ENCODE peak calls at places on chromosome 9, in five cellular contexts. M is HCT116, S is sigmoid colon, T is transverse colon, C is endothelial cell of umbilical vein. E is an unnamed sample. For H3K4me1, the result is how much of the 10 kb centered on the place peaks cover.

GRCh38 chr9:104740596-104740995 is 6.9 kb upstream of the NIPSNAP3A start:
- DNase-seq in M (no peak), S (no peak), T (no peak), C (peak), E (no peak)

GRCh38 chr9:29999645-30000044 is 2384.8 kb upstream of the ACO1 start:
- DNase-seq in M (no peak), S (no peak), T (peak), C (no peak), E (no peak)

GRCh38 chr9:87267701-87268100 is 230.0 kb upstream of the DAPK1 start:
- DNase-seq in M (no peak), S (peak), T (no peak), C (no peak), E (peak)

GRCh38 chr9:33446507-33447403 is 638 bp downstream of the AQP3 start:
- DNase-seq in M (no peak), S (no peak), T (peak), C (peak), E (no peak)

GRCh38 chr9:82934949-82935348 is 128.0 kb downstream of the RASEF start:
- DNase-seq in M (no peak), S (no peak), T (no peak), C (peak), E (no peak)

GRCh38 chr9:131580358-131580757 is 35.0 kb downstream of the PRRT1B start:
- DNase-seq in M (no peak), S (peak), T (no peak), C (no peak), E (no peak)

GRCh38 chr9:83424831-83425230 is 113.4 kb downstream of the FRMD3 start:
- DNase-seq in M (no peak), S (no peak), T (no peak), C (no peak), E (no peak)

GRCh38 chr9:124007157-124007460 is 4.5 kb upstream of the LHX2 start:
- DNase-seq in M (no peak), S (no peak), T (no peak), C (no peak), E (no peak)

GRCh38 chr9:76463211-76463610 is 4.2 kb downstream of the GCNT1 start:
- DNase-seq in M (no peak), S (no peak), T (no peak), C (no peak), E (no peak)

GRCh38 chr9:36039696-36040095 is 3.0 kb downstream of the RECK start:
- DNase-seq in M (no peak), S (no peak), T (no peak), C (no peak), E (no peak)

GRCh38 chr9:93236541-93237206 is 52.7 kb downstream of the WNK2 start:
- DNase-seq in M (no peak), S (no peak), T (no peak), C (no peak), E (no peak)

GRCh38 chr9:6765396-6765795 is 7.6 kb downstream of the KDM4C start:
- DNase-seq in M (no peak), S (no peak), T (no peak), C (no peak), E (no peak)

GRCh38 chr9:29668732-29669131 is 2095.5 kb upstream of the C9orf72 start:
- DNase-seq in M (no peak), S (no peak), T (no peak), C (no peak), E (no peak)

GRCh38 chr9:110967196-110967595 is 71.1 kb downstream of the LPAR1 start:
- DNase-seq in M (no peak), S (no peak), T (no peak), C (no peak), E (no peak)

GRCh38 chr9:15211160-15211993 is 95.6 kb downstream of the TTC39B start:
- DNase-seq in M (peak), S (peak), T (peak), C (peak), E (no peak)

GRCh38 chr9:982660-983240 is 6.3 kb downstream of the DMRT3 start:
- DNase-seq in M (no peak), S (no peak), T (no peak), C (no peak), E (peak)

GRCh38 chr9:21836437-21837161 is 34.2 kb downstream of the MTAP start:
- DNase-seq in M (peak), S (no peak), T (no peak), C (peak), E (no peak)

GRCh38 chr9:135039266-135039870 is 48.1 kb upstream of the OLFM1 start:
- DNase-seq in M (no peak), S (peak), T (no peak), C (no peak), E (no peak)

GRCh38 chr9:135040892-135041291 is 46.6 kb upstream of the OLFM1 start:
- DNase-seq in M (no peak), S (peak), T (no peak), C (no peak), E (no peak)

GRCh38 chr9:135038331-135038730 is 49.1 kb upstream of the OLFM1 start:
- DNase-seq in M (no peak), S (peak), T (no peak), C (no peak), E (no peak)

GRCh38 chr9:135038826-135039225 is 48.6 kb upstream of the OLFM1 start:
- DNase-seq in M (no peak), S (peak), T (no peak), C (no peak), E (no peak)

DNA sequence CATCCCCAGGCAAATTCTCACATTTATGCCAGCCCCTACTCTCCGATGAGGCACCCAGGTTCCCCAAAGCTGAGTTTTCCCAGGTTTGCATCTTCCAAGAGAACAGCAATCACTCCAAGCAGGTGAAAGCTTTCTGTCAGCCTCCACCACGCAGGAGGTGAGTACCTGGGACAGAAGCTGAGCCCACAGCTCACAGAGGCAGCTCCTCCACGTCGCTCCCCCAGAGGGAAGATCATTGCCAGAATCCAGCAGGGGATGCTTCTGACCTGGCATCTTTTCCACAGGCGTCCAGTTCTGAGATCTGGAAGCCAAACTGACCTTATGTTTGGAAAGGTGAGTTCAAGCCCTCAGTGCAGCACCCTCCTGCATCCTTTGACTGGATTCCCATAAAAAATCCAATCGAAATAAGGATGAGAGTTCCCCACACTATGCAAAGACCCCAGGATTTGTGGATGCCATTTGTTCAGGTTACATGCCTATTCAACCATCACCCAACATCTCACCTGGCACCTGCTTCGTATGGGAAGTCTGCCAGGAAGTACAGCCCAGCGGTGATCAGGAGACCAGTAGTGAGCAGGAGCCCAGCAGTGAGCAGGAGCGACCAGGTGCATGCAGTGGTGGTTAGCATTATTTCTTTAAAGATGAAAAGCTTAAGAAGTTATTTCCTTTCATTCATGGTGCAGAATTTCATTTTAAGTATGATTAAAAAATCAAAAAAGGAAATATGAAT is 47.4 kb upstream of the OLFM1 start:
- DNase-seq in M (no peak), S (peak), T (no peak), C (no peak), E (no peak)
- H3K4me1 ChIP-seq in M (under half), S (under half), T (under half), C (under half), E (under half)

DNA sequence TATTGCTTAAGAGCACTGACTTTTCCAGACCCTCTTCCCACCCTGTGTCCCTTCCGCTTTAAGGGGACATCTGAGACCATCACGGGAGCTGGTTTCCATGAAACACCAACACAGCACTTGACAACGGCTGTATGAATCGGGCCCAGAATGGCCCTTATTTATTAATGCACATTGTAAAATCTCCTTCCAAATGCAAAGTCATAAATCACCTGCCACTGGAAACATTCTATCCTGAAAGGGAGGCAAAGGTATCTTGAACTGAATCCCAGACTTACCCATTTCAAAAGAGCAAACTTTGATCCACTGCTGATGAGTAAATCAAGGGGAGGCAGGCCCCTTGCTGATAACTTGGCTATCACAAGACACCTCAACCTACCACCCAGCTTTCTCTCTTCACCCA is 37.4 kb downstream of the SHB start:
- DNase-seq in M (no peak), S (no peak), T (no peak), C (no peak), E (no peak)
- TF ChIP-seq POLR2AphosphoS5 in M (no peak), S (peak), T (peak), C (no peak), E (no peak)

GRCh38 chr9:129633848-129634247 is 7.9 kb downstream of the NTMT1 start:
- DNase-seq in M (no peak), S (no peak), T (no peak), C (no peak), E (no peak)
- TF ChIP-seq POLR2A in M (no peak), S (no peak), T (no peak), C (no peak), E (no peak)

GRCh38 chr9:69946800-69947437 is 96.7 kb upstream of the MAMDC2 start:
- DNase-seq in M (peak), S (no peak), T (no peak), C (peak), E (no peak)
- H3K4me1 ChIP-seq in M (under half), S (under half), T (under half), C (under half), E (under half)

DNA sequence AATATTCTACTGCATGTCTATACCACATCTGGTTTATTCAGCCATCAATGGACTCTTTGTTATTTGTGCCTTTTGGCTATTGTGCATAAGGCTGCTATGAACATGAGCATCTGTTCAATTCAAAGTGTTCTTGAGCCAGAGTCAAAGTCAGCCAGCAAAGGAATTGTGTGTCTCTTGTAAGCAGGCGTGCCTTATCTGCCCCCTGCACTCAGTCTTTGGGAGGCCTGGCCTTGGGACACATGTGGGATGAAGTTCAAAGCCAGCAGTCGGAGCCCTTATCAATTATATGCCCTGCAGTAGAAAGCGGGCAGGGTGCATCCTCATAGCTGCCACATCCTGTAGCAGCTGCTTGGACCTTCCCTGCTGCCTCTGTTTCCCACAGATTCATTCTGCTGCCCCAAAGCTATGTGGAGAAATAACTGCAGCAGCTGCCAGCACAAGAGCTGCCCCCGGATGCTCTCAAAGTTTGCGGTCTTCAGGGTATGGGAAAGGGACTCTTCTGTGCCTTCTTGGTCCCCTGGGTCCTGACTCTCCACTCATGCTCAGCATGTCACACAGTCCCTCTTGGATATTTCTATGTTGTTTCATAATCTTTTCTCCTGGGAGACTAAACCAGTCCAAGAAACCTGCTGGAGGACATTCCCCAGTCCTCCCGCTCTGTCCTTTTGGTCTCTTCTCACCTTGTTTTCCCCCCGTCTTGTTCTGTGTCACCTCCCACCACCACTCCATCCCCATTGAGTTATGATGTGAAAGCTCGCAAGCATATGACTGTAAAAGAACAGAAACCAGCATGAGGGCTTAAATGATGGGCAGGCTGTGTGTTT is 35.9 kb downstream of the STOM start:
- DNase-seq in M (no peak), S (peak), T (no peak), C (no peak), E (no peak)
- TF ChIP-seq POLR2AphosphoS5 in M (no peak), S (no peak), T (no peak), C (no peak), E (no peak)

GRCh38 chr9:126783958-126784357 is 20.9 kb upstream of the ZBTB43 start:
- DNase-seq in M (no peak), S (no peak), T (no peak), C (no peak), E (no peak)
- TF ChIP-seq POLR2A in M (no peak), S (no peak), T (no peak), C (no peak), E (no peak)